ENCODE peak calls at places on chromosome 21, in four cellular contexts. One of them, this sample, is unnamed.

GRCh38 chr21:37562920-37563640 is 196.5 kb downstream of the DYRK1A start:
- DNase-seq in astrocyte of the hippocampus: no peak
- DNase-seq in stimulated activated CD8-positive, alpha-beta memory T cell treated with anti-CD3 and anti-CD28 coated beads, Interleukin-4, amount 100 ng/mL, for 4 hours: no peak
- DNase-seq in NCI-H2029 treated with DMSO at 0.1 percent for 48 hours: peak
- DNase-seq in this sample: no peak

GRCh38 chr21:29669416-29669815 is 270.4 kb downstream of the GRIK1 start:
- DNase-seq in astrocyte of the hippocampus: no peak
- DNase-seq in stimulated activated CD8-positive, alpha-beta memory T cell treated with anti-CD3 and anti-CD28 coated beads, Interleukin-4, amount 100 ng/mL, for 4 hours: no peak
- DNase-seq in NCI-H2029 treated with DMSO at 0.1 percent for 48 hours: no peak
- DNase-seq in this sample: no peak

GRCh38 chr21:35520302-35520701 is 471.2 kb upstream of the RUNX1 start:
- DNase-seq in astrocyte of the hippocampus: no peak
- DNase-seq in stimulated activated CD8-positive, alpha-beta memory T cell treated with anti-CD3 and anti-CD28 coated beads, Interleukin-4, amount 100 ng/mL, for 4 hours: no peak
- DNase-seq in NCI-H2029 treated with DMSO at 0.1 percent for 48 hours: no peak
- DNase-seq in this sample: no peak

GRCh38 chr21:41370840-41371697 is 9.2 kb downstream of the MX2 start:
- DNase-seq in astrocyte of the hippocampus: no peak
- DNase-seq in stimulated activated CD8-positive, alpha-beta memory T cell treated with anti-CD3 and anti-CD28 coated beads, Interleukin-4, amount 100 ng/mL, for 4 hours: no peak
- DNase-seq in NCI-H2029 treated with DMSO at 0.1 percent for 48 hours: no peak
- DNase-seq in this sample: no peak

GRCh38 chr21:25967566-25968438 is 202.8 kb downstream of the APP start:
- DNase-seq in astrocyte of the hippocampus: no peak
- DNase-seq in stimulated activated CD8-positive, alpha-beta memory T cell treated with anti-CD3 and anti-CD28 coated beads, Interleukin-4, amount 100 ng/mL, for 4 hours: no peak
- DNase-seq in NCI-H2029 treated with DMSO at 0.1 percent for 48 hours: no peak
- DNase-seq in this sample: peak

GRCh38 chr21:16124397-16125130 is 394.8 kb downstream of the USP25 start:
- DNase-seq in astrocyte of the hippocampus: peak
- DNase-seq in stimulated activated CD8-positive, alpha-beta memory T cell treated with anti-CD3 and anti-CD28 coated beads, Interleukin-4, amount 100 ng/mL, for 4 hours: no peak
- DNase-seq in NCI-H2029 treated with DMSO at 0.1 percent for 48 hours: no peak
- DNase-seq in this sample: no peak

GRCh38 chr21:44618504-44618903 is 6.6 kb downstream of the KRTAP10-8 start:
- DNase-seq in astrocyte of the hippocampus: no peak
- DNase-seq in stimulated activated CD8-positive, alpha-beta memory T cell treated with anti-CD3 and anti-CD28 coated beads, Interleukin-4, amount 100 ng/mL, for 4 hours: no peak
- DNase-seq in NCI-H2029 treated with DMSO at 0.1 percent for 48 hours: no peak
- DNase-seq in this sample: no peak

GRCh38 chr21:41932191-41932575 is 21.6 kb downstream of the C2CD2 start:
- DNase-seq in astrocyte of the hippocampus: peak
- DNase-seq in stimulated activated CD8-positive, alpha-beta memory T cell treated with anti-CD3 and anti-CD28 coated beads, Interleukin-4, amount 100 ng/mL, for 4 hours: no peak
- DNase-seq in NCI-H2029 treated with DMSO at 0.1 percent for 48 hours: no peak
- DNase-seq in this sample: no peak

GRCh38 chr21:38807481-38807880 is 1.8 kb downstream of the ETS2 start:
- DNase-seq in astrocyte of the hippocampus: peak
- DNase-seq in stimulated activated CD8-positive, alpha-beta memory T cell treated with anti-CD3 and anti-CD28 coated beads, Interleukin-4, amount 100 ng/mL, for 4 hours: no peak
- DNase-seq in NCI-H2029 treated with DMSO at 0.1 percent for 48 hours: no peak
- DNase-seq in this sample: no peak

GRCh38 chr21:28393279-28393678 is 599.4 kb downstream of the LTN1 start:
- DNase-seq in astrocyte of the hippocampus: peak
- DNase-seq in stimulated activated CD8-positive, alpha-beta memory T cell treated with anti-CD3 and anti-CD28 coated beads, Interleukin-4, amount 100 ng/mL, for 4 hours: no peak
- DNase-seq in NCI-H2029 treated with DMSO at 0.1 percent for 48 hours: peak
- DNase-seq in this sample: no peak

GRCh38 chr21:38982096-38982495 is 176.4 kb downstream of the ETS2 start:
- DNase-seq in astrocyte of the hippocampus: peak
- DNase-seq in stimulated activated CD8-positive, alpha-beta memory T cell treated with anti-CD3 and anti-CD28 coated beads, Interleukin-4, amount 100 ng/mL, for 4 hours: no peak
- DNase-seq in NCI-H2029 treated with DMSO at 0.1 percent for 48 hours: no peak
- DNase-seq in this sample: no peak

GRCh38 chr21:45542667-45543370 is 579 bp upstream of the SLC19A1 start:
- DNase-seq in astrocyte of the hippocampus: no peak
- DNase-seq in stimulated activated CD8-positive, alpha-beta memory T cell treated with anti-CD3 and anti-CD28 coated beads, Interleukin-4, amount 100 ng/mL, for 4 hours: no peak
- DNase-seq in NCI-H2029 treated with DMSO at 0.1 percent for 48 hours: no peak
- DNase-seq in this sample: peak

GRCh38 chr21:42414928-42415769 is 11.4 kb downstream of the UBASH3A start:
- DNase-seq in astrocyte of the hippocampus: peak
- DNase-seq in stimulated activated CD8-positive, alpha-beta memory T cell treated with anti-CD3 and anti-CD28 coated beads, Interleukin-4, amount 100 ng/mL, for 4 hours: peak
- DNase-seq in NCI-H2029 treated with DMSO at 0.1 percent for 48 hours: no peak
- DNase-seq in this sample: peak

GRCh38 chr21:43341349-43342163 is 85.4 kb downstream of the SIK1 start:
- DNase-seq in astrocyte of the hippocampus: peak
- DNase-seq in stimulated activated CD8-positive, alpha-beta memory T cell treated with anti-CD3 and anti-CD28 coated beads, Interleukin-4, amount 100 ng/mL, for 4 hours: no peak
- DNase-seq in NCI-H2029 treated with DMSO at 0.1 percent for 48 hours: no peak
- DNase-seq in this sample: no peak

GRCh38 chr21:30372139-30372770 is at the start of gene KRTAP13-2:
- DNase-seq in astrocyte of the hippocampus: no peak
- DNase-seq in stimulated activated CD8-positive, alpha-beta memory T cell treated with anti-CD3 and anti-CD28 coated beads, Interleukin-4, amount 100 ng/mL, for 4 hours: no peak
- DNase-seq in NCI-H2029 treated with DMSO at 0.1 percent for 48 hours: no peak
- DNase-seq in this sample: no peak

GRCh38 chr21:32427958-32428623 is 15.6 kb downstream of the EVA1C start:
- DNase-seq in astrocyte of the hippocampus: no peak
- DNase-seq in stimulated activated CD8-positive, alpha-beta memory T cell treated with anti-CD3 and anti-CD28 coated beads, Interleukin-4, amount 100 ng/mL, for 4 hours: no peak
- DNase-seq in NCI-H2029 treated with DMSO at 0.1 percent for 48 hours: no peak
- DNase-seq in this sample: no peak

GRCh38 chr21:42495765-42496119 is 282 bp downstream of the RSPH1 start:
- DNase-seq in astrocyte of the hippocampus: no peak
- DNase-seq in stimulated activated CD8-positive, alpha-beta memory T cell treated with anti-CD3 and anti-CD28 coated beads, Interleukin-4, amount 100 ng/mL, for 4 hours: no peak
- DNase-seq in NCI-H2029 treated with DMSO at 0.1 percent for 48 hours: no peak
- DNase-seq in this sample: no peak

GRCh38 chr21:35226960-35227741 is 178.0 kb upstream of the RUNX1 start:
- DNase-seq in astrocyte of the hippocampus: no peak
- DNase-seq in stimulated activated CD8-positive, alpha-beta memory T cell treated with anti-CD3 and anti-CD28 coated beads, Interleukin-4, amount 100 ng/mL, for 4 hours: no peak
- DNase-seq in NCI-H2029 treated with DMSO at 0.1 percent for 48 hours: peak
- DNase-seq in this sample: peak

GRCh38 chr21:32682696-32683474 is 44.9 kb downstream of the SYNJ1 start:
- DNase-seq in astrocyte of the hippocampus: no peak
- DNase-seq in stimulated activated CD8-positive, alpha-beta memory T cell treated with anti-CD3 and anti-CD28 coated beads, Interleukin-4, amount 100 ng/mL, for 4 hours: no peak
- DNase-seq in NCI-H2029 treated with DMSO at 0.1 percent for 48 hours: no peak
- DNase-seq in this sample: no peak

GRCh38 chr21:14889080-14889805 is 175.6 kb downstream of the NRIP1 start:
- DNase-seq in astrocyte of the hippocampus: peak
- DNase-seq in stimulated activated CD8-positive, alpha-beta memory T cell treated with anti-CD3 and anti-CD28 coated beads, Interleukin-4, amount 100 ng/mL, for 4 hours: no peak
- DNase-seq in NCI-H2029 treated with DMSO at 0.1 percent for 48 hours: no peak
- DNase-seq in this sample: no peak

GRCh38 chr21:27021046-27021445 is 54.2 kb upstream of the ADAMTS5 start:
- DNase-seq in astrocyte of the hippocampus: no peak
- DNase-seq in stimulated activated CD8-positive, alpha-beta memory T cell treated with anti-CD3 and anti-CD28 coated beads, Interleukin-4, amount 100 ng/mL, for 4 hours: no peak
- DNase-seq in NCI-H2029 treated with DMSO at 0.1 percent for 48 hours: no peak
- DNase-seq in this sample: no peak

GRCh38 chr21:25733859-25734653 is 648 bp downstream of the ATP5PF start:
- DNase-seq in astrocyte of the hippocampus: peak
- DNase-seq in stimulated activated CD8-positive, alpha-beta memory T cell treated with anti-CD3 and anti-CD28 coated beads, Interleukin-4, amount 100 ng/mL, for 4 hours: peak
- DNase-seq in NCI-H2029 treated with DMSO at 0.1 percent for 48 hours: peak
- DNase-seq in this sample: no peak

GRCh38 chr21:44666401-44667320 is at the start of gene KRTAP12-2:
- DNase-seq in astrocyte of the hippocampus: no peak
- DNase-seq in stimulated activated CD8-positive, alpha-beta memory T cell treated with anti-CD3 and anti-CD28 coated beads, Interleukin-4, amount 100 ng/mL, for 4 hours: no peak
- DNase-seq in NCI-H2029 treated with DMSO at 0.1 percent for 48 hours: peak
- DNase-seq in this sample: no peak

GRCh38 chr21:36075171-36075570 is 5.3 kb downstream of the CBR1 start:
- DNase-seq in astrocyte of the hippocampus: no peak
- DNase-seq in stimulated activated CD8-positive, alpha-beta memory T cell treated with anti-CD3 and anti-CD28 coated beads, Interleukin-4, amount 100 ng/mL, for 4 hours: no peak
- DNase-seq in NCI-H2029 treated with DMSO at 0.1 percent for 48 hours: no peak
- DNase-seq in this sample: no peak

GRCh38 chr21:34037446-34037845 is 35.9 kb upstream of the MRPS6 start:
- DNase-seq in astrocyte of the hippocampus: peak
- DNase-seq in stimulated activated CD8-positive, alpha-beta memory T cell treated with anti-CD3 and anti-CD28 coated beads, Interleukin-4, amount 100 ng/mL, for 4 hours: no peak
- DNase-seq in NCI-H2029 treated with DMSO at 0.1 percent for 48 hours: no peak
- DNase-seq in this sample: no peak

GRCh38 chr21:42102063-42102462 is 30.9 kb downstream of the UMODL1 start:
- DNase-seq in astrocyte of the hippocampus: peak
- DNase-seq in stimulated activated CD8-positive, alpha-beta memory T cell treated with anti-CD3 and anti-CD28 coated beads, Interleukin-4, amount 100 ng/mL, for 4 hours: no peak
- DNase-seq in NCI-H2029 treated with DMSO at 0.1 percent for 48 hours: no peak
- DNase-seq in this sample: no peak

This sample was measured in B cell.